ENCODE peak calls at places on chromosomes 3 and 15, in nine cellular contexts. Q is colonic mucosa, V is ACHN, K is SK-N-DZ, O is posterior vena cava, S is anterior cingulate cortex, D is AG08395, T is NCI-H1436, Z is NCI-H524. Y is an unnamed sample.

GRCh38 chr3:48411041-48411588 is 18.8 kb downstream of the PLXNB1 start:
- DNase-seq in Q (no peak), V (no peak), K (no peak), O (peak), S (no peak), D (no peak), T (no peak), Z (no peak), Y (peak)

GRCh38 chr15:72230197-72231065 is 559 bp downstream of the PKM start:
- DNase-seq in Q (peak), V (peak), K (peak), O (peak), S (peak), D (peak), T (peak), Z (peak), Y (peak)

GRCh38 chr3:15520185-15520584 is 1.3 kb downstream of the COLQ start:
- DNase-seq in Q (no peak), V (no peak), K (no peak), O (no peak), S (no peak), D (peak), T (no peak), Z (no peak), Y (no peak)

GRCh38 chr3:177676947-177677587 is 479.8 kb upstream of the TBL1XR1 start:
- DNase-seq in Q (peak), V (no peak), K (no peak), O (no peak), S (no peak), D (no peak), T (peak), Z (no peak), Y (no peak)

GRCh38 chr3:141012571-141012970 is 38.6 kb upstream of the SPSB4 start:
- DNase-seq in Q (no peak), V (no peak), K (no peak), O (no peak), S (no peak), D (no peak), T (no peak), Z (no peak), Y (no peak)

GRCh38 chr15:79015416-79015815 is 70.6 kb upstream of the CTSH start:
- DNase-seq in Q (no peak), V (no peak), K (no peak), O (no peak), S (no peak), D (no peak), T (no peak), Z (no peak), Y (no peak)

GRCh38 chr3:194312743-194313281 is 38.3 kb downstream of the CPN2 start:
- DNase-seq in Q (peak), V (no peak), K (peak), O (peak), S (no peak), D (peak), T (peak), Z (no peak), Y (no peak)

GRCh38 chr15:45391746-45392711 is 13.7 kb upstream of the GATM start:
- DNase-seq in Q (no peak), V (no peak), K (no peak), O (no peak), S (no peak), D (no peak), T (no peak), Z (no peak), Y (no peak)

GRCh38 chr3:122092460-122093165 is 37.5 kb downstream of the CD86 start:
- DNase-seq in Q (peak), V (peak), K (no peak), O (no peak), S (no peak), D (peak), T (no peak), Z (no peak), Y (peak)

GRCh38 chr3:60992395-60992794 is 258.9 kb downstream of the FHIT start:
- DNase-seq in Q (no peak), V (no peak), K (no peak), O (no peak), S (no peak), D (no peak), T (no peak), Z (no peak), Y (no peak)

Y was measured in WERI-Rb-1.